ENCODE peak calls at places on chromosomes 16 and 17, in seven cellular contexts. I is body of pancreas, D is keratinocyte, S is GM23338, L is lung, X is epithelial cell of esophagus, J is cardiac fibroblast. K is an unnamed sample.

GRCh38 chr16:31707743-31708335 is 165.8 kb upstream of the ZNF267 start:
- DNase-seq in I (no peak), D (no peak), S (no peak), L (peak), X (no peak), J (no peak), K (no peak)

GRCh38 chr17:65320856-65321255 is 183.7 kb downstream of the RGS9 start:
- DNase-seq in I (no peak), D (no peak), S (no peak), L (no peak), X (no peak), J (no peak), K (no peak)

GRCh38 chr17:50133769-50134099 is 3.8 kb upstream of the SAMD14 start:
- DNase-seq in I (no peak), D (no peak), S (peak), L (no peak), X (no peak), J (no peak), K (no peak)

GRCh38 chr16:11613381-11614303 is 26.9 kb upstream of the LITAF start:
- DNase-seq in I (peak), D (peak), S (no peak), L (peak), X (peak), J (peak), K (peak)

GRCh38 chr17:78019367-78019975 is 61.0 kb downstream of the TNRC6C start:
- DNase-seq in I (no peak), D (no peak), S (peak), L (no peak), X (peak), J (peak), K (no peak)

GRCh38 chr17:31373150-31374082 is 18.1 kb upstream of the RAB11FIP4 start:
- DNase-seq in I (peak), D (no peak), S (peak), L (no peak), X (peak), J (peak), K (no peak)

GRCh38 chr16:10114411-10114810 is 67.8 kb downstream of the GRIN2A start:
- DNase-seq in I (peak), D (no peak), S (no peak), L (no peak), X (no peak), J (peak), K (no peak)

GRCh38 chr16:58464047-58464915 is 35.7 kb upstream of the NDRG4 start:
- DNase-seq in I (peak), D (no peak), S (peak), L (no peak), X (no peak), J (no peak), K (no peak)

GRCh38 chr17:16935241-16935663 is 36.7 kb downstream of the TNFRSF13B start:
- DNase-seq in I (no peak), D (no peak), S (no peak), L (no peak), X (peak), J (no peak), K (no peak)

GRCh38 chr16:78705694-78706093 is 606.2 kb downstream of the WWOX start:
- DNase-seq in I (no peak), D (peak), S (peak), L (no peak), X (peak), J (peak), K (no peak)

GRCh38 chr17:49962599-49963276 is 6.3 kb upstream of the DLX4 start:
- DNase-seq in I (no peak), D (no peak), S (peak), L (no peak), X (no peak), J (no peak), K (no peak)

GRCh38 chr17:13560935-13561334 is 40.8 kb downstream of the HS3ST3A1 start:
- DNase-seq in I (no peak), D (no peak), S (no peak), L (no peak), X (no peak), J (no peak), K (no peak)

GRCh38 chr16:3137267-3137666 is 2.4 kb downstream of the ZNF213 start:
- DNase-seq in I (no peak), D (no peak), S (no peak), L (no peak), X (no peak), J (no peak), K (no peak)

GRCh38 chr17:8732406-8733065 is 12.1 kb downstream of the CCDC42 start:
- DNase-seq in I (no peak), D (no peak), S (no peak), L (no peak), X (no peak), J (no peak), K (no peak)

GRCh38 chr17:73822371-73822770 is 178.1 kb upstream of the SDK2 start:
- DNase-seq in I (no peak), D (no peak), S (no peak), L (no peak), X (no peak), J (no peak), K (no peak)

GRCh38 chr16:79717324-79717848 is 116.8 kb upstream of the MAF start:
- DNase-seq in I (no peak), D (no peak), S (no peak), L (no peak), X (no peak), J (no peak), K (no peak)

GRCh38 chr17:22286337-22287041 is 594.2 kb downstream of the KCNJ18 start:
- DNase-seq in I (no peak), D (no peak), S (no peak), L (peak), X (no peak), J (no peak), K (no peak)

DNA sequence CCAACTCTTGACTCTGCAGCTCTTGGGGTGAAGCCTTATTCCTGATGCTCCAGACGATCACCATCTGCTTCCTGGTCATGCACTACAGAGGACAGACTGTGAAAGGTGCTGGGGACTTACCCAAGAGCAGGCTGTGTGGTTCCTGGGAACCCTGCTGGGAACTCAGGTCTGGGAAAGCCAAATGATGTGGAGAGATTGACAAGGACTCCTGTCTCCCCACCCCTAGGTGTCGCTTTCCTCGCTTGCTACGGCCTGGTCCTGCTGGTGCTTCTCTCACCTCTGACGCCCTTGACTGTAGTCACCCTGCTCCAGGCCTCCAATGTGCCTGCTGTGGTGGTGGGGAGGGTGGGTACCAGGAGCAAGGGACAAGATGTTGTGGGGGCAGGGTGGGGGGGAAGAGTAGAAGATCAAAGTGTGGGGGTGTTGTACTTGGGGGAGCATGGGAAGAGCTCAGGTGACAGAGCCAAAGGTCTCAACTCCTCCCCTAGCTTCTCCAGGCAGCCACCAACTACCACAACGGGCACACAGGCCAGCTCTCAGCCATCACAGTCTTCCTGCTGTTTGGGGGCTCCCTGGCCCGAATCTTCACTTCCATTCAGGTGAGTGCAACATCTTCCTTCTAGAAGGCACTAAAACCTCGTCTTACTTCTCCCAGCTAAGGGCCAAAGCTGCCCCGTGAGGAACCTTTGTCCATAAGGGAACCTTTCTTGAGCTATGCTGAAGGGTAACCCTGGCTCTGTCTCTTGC is 3.0 kb downstream of the SOX15 start:
- DNase-seq in I (no peak), D (no peak), S (peak), L (no peak), X (peak), J (no peak), K (no peak)
- TF ChIP-seq CTCF in I (no peak), D (peak), S (peak), L (no peak), X (peak), J (peak), K (peak)

GRCh38 chr16:56684256-56684925 is 2.1 kb downstream of the MT1X start:
- DNase-seq in I (peak), D (no peak), S (no peak), L (no peak), X (peak), J (no peak), K (no peak)
- H3K4me3 ChIP-seq in I (no peak), D (no peak), S (no peak), L (no peak), X (peak), J (no peak), K (no peak)

GRCh38 chr17:66988069-66988798 is 23.7 kb downstream of the CACNG4 start:
- DNase-seq in I (no peak), D (no peak), S (peak), L (no peak), X (no peak), J (no peak), K (no peak)
- TF ChIP-seq CTCF in I (no peak), D (no peak), S (no peak), L (no peak), X (peak), J (no peak), K (no peak)

GRCh38 chr17:76569607-76570279 is 15.9 kb downstream of the ST6GALNAC2 start:
- DNase-seq in I (peak), D (no peak), S (peak), L (no peak), X (no peak), J (no peak), K (no peak)
- H3K4me3 ChIP-seq in I (no peak), D (no peak), S (no peak), L (no peak), X (no peak), J (no peak), K (no peak)

GRCh38 chr17:6420173-6420641 is 14.7 kb downstream of the AIPL1 start:
- DNase-seq in I (peak), D (no peak), S (peak), L (no peak), X (peak), J (peak), K (no peak)
- TF ChIP-seq CTCF in I (no peak), D (peak), S (peak), L (no peak), X (peak), J (peak), K (no peak)

DNA sequence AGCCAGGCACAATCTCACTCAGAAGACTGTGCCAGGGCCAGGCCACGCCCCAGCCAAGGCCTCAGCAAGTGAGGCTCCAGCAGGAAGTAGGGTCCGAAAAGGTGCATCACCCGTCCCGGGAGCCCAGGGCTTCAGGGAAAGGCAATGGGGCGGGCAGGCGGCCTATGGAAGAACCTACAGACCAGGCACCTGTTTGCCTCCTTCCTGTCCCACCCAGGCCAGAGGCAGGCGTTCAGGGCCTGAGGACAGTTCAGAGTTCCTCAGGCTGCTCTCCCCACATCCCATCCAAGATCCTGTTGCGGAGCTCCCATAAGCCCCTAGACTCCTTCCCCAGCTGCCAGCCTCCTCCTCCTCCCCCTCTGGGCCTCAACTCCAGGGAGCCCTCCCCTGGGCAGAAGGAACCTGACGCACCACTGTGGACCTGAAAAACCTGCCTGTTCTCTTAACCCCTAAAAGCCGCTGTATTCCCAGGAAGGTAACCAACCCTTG is 2.3 kb downstream of the CLUH start:
- DNase-seq in I (peak), D (peak), S (peak), L (peak), X (peak), J (no peak), K (peak)
- H3K4me3 ChIP-seq in I (no peak), D (peak), S (peak), L (no peak), X (peak), J (no peak), K (peak)

GRCh38 chr17:81436294-81436849 is 41.1 kb downstream of the BAHCC1 start:
- DNase-seq in I (peak), D (no peak), S (no peak), L (no peak), X (no peak), J (no peak), K (no peak)
- TF ChIP-seq CTCF in I (no peak), D (no peak), S (no peak), L (no peak), X (no peak), J (no peak), K (no peak)

GRCh38 chr16:1309888-1310831 is 724 bp downstream of the UBE2I start:
- DNase-seq in I (peak), D (no peak), S (no peak), L (peak), X (peak), J (peak), K (peak)

GRCh38 chr16:1305823-1306222 is 3.6 kb upstream of the UBE2I start:
- DNase-seq in I (no peak), D (no peak), S (no peak), L (no peak), X (no peak), J (no peak), K (no peak)

GRCh38 chr16:1306344-1306743 is 3.1 kb upstream of the UBE2I start:
- DNase-seq in I (no peak), D (no peak), S (no peak), L (no peak), X (no peak), J (no peak), K (no peak)

GRCh38 chr16:1308977-1309885 is at the start of gene UBE2I:
- DNase-seq in I (peak), D (peak), S (peak), L (peak), X (peak), J (peak), K (peak)

DNA sequence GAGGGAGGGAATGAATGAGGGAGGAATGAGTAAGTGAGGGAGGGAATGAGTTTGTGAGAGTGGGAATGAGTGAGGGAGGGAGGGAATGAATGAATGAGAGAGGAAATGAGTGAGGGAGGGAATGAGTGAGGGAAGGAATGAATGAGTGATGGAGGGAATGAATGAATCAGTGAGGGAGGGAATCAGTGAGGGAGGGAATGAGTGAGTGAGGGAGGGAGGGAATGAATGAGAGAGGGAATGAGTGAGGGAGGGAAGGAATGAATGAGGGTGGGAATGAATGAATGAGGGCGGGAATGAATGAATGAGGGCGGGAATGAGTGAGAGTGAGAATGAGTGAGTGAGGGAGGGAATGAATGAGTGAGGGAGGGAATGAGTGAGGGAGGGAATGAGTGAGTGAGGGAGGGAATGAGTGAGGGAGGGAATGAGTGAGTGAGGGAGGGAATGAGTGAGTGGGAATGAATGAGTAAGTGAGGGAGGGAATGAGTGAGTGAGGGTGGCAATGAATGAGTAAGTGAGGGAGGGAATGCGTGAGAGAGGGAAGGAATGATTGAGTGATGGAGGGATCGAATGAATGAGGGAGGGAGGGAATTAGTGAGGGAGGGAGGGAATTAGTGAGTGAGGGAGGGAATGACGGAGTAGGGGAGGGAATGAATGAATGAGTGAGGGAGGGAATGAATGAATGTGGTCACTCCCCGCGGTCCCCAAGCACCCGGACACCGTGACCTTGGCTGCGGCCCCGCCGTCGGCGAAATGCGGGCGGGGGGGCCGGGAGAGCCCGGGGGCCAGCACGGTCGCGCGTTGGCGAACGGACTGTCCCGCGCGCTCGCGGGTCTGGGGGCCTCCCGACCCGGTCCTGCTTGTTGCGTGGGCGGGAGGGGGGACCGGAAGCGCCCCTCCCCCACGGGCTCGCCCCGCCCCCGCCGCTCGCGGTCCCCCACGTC is 1.1 kb upstream of the UBE2I start:
- DNase-seq in I (no peak), D (peak), S (peak), L (no peak), X (peak), J (peak), K (no peak)
- H3K4me3 ChIP-seq in I (no peak), D (peak), S (peak), L (peak), X (peak), J (peak), K (peak)

K was measured in Peyer's patch.